ENCODE peak calls at places on chromosomes 11 and 22, in ten cellular contexts. F, J, S, Y, B, A, Q, G, K and O are unnamed samples.

GRCh38 chr11:69131644-69132300 is 24.0 kb upstream of the SMIM38 start:
- DNase-seq in F (peak), B (peak), Y (peak), Q (peak), A (peak), S (peak), G (peak), J (peak), K (no peak), O (peak)

GRCh38 chr11:21133722-21134121 is 464.3 kb downstream of the NELL1 start:
- DNase-seq in B (no peak), J (no peak), Y (no peak), F (no peak), G (no peak), S (no peak), Q (no peak), K (no peak), A (no peak), O (no peak)

GRCh38 chr11:58067685-58068084 is 36.9 kb downstream of the OR6Q1 start:
- DNase-seq in F (no peak), A (no peak), G (no peak), K (no peak), Y (no peak), J (no peak), B (no peak), S (no peak), Q (no peak), O (no peak)

GRCh38 chr11:71249301-71249700 is 3.1 kb downstream of the SHANK2 start:
- DNase-seq in S (no peak), F (no peak), J (no peak), K (no peak), Y (no peak), G (no peak), A (no peak), B (no peak), Q (no peak), O (no peak)

GRCh38 chr22:39171623-39172264 is 19.3 kb upstream of the CBX7 start:
- DNase-seq in K (no peak), Y (no peak), B (no peak), J (no peak), G (no peak), F (no peak), A (no peak), S (no peak), Q (no peak), O (no peak)

GRCh38 chr11:46457659-46458058 is 66.1 kb upstream of the CHRM4 start:
- DNase-seq in S (no peak), A (no peak), J (no peak), F (no peak), Q (no peak), Y (no peak), B (no peak), G (no peak), K (no peak), O (no peak)

GRCh38 chr11:130979386-130979972 is 63.2 kb upstream of the SNX19 start:
- DNase-seq in B (no peak), J (peak), Q (no peak), F (no peak), S (peak), A (no peak), Y (peak), G (no peak), K (no peak), O (peak)

GRCh38 chr22:25380141-25380747 is 160.8 kb downstream of the CRYBB2 start:
- DNase-seq in A (no peak), F (no peak), J (no peak), G (no peak), Y (no peak), K (no peak), S (no peak), B (no peak), Q (no peak), O (no peak)

GRCh38 chr11:106457727-106458126 is 380.3 kb downstream of the AASDHPPT start:
- DNase-seq in B (no peak), K (no peak), G (no peak), S (peak), A (no peak), J (peak), F (no peak), Y (peak), Q (no peak), O (no peak)